ENCODE peak calls at places on chromosome 22, in ten cellular contexts. One of them, this sample, is unnamed.

GRCh38 chr22:46297151-46297819 is 615 bp downstream of the GTSE1 start:
- DNase-seq in right atrium auricular region: no peak
- DNase-seq in HCT116: no peak
- DNase-seq in endothelial cell of umbilical vein: peak
- DNase-seq in heart right ventricle: no peak
- DNase-seq in transverse colon: no peak
- DNase-seq in foreskin fibroblast: peak
- DNase-seq in esophagus squamous epithelium: no peak
- DNase-seq in suprapubic skin: no peak
- DNase-seq in A549: no peak
- DNase-seq in this sample: no peak

GRCh38 chr22:46749682-46750529 is 11.9 kb upstream of the CERK start:
- DNase-seq in heart right ventricle: no peak
- DNase-seq in HCT116: no peak
- DNase-seq in transverse colon: no peak
- DNase-seq in foreskin fibroblast: no peak
- DNase-seq in right atrium auricular region: no peak
- DNase-seq in suprapubic skin: no peak
- DNase-seq in A549: no peak
- DNase-seq in endothelial cell of umbilical vein: peak
- DNase-seq in esophagus squamous epithelium: no peak
- DNase-seq in this sample: no peak

GRCh38 chr22:49452362-49452946 is 375.2 kb downstream of the BRD1 start:
- DNase-seq in esophagus squamous epithelium: no peak
- DNase-seq in foreskin fibroblast: no peak
- DNase-seq in HCT116: no peak
- DNase-seq in endothelial cell of umbilical vein: no peak
- DNase-seq in suprapubic skin: no peak
- DNase-seq in transverse colon: no peak
- DNase-seq in right atrium auricular region: no peak
- DNase-seq in heart right ventricle: no peak
- DNase-seq in A549: no peak
- DNase-seq in this sample: no peak

GRCh38 chr22:30931541-30932300 is 36.9 kb downstream of the MORC2 start:
- DNase-seq in endothelial cell of umbilical vein: no peak
- DNase-seq in heart right ventricle: no peak
- DNase-seq in suprapubic skin: no peak
- DNase-seq in A549: no peak
- DNase-seq in foreskin fibroblast: no peak
- DNase-seq in esophagus squamous epithelium: no peak
- DNase-seq in HCT116: no peak
- DNase-seq in transverse colon: no peak
- DNase-seq in right atrium auricular region: no peak
- DNase-seq in this sample: no peak

GRCh38 chr22:43996170-43996980 is 27.7 kb upstream of the PARVB start:
- DNase-seq in suprapubic skin: no peak
- DNase-seq in esophagus squamous epithelium: peak
- DNase-seq in transverse colon: peak
- DNase-seq in endothelial cell of umbilical vein: peak
- DNase-seq in A549: no peak
- DNase-seq in foreskin fibroblast: no peak
- DNase-seq in HCT116: no peak
- DNase-seq in heart right ventricle: peak
- DNase-seq in right atrium auricular region: no peak
- DNase-seq in this sample: no peak

GRCh38 chr22:45576273-45576625 is 73.6 kb downstream of the FBLN1 start:
- DNase-seq in heart right ventricle: no peak
- DNase-seq in HCT116: no peak
- DNase-seq in endothelial cell of umbilical vein: no peak
- DNase-seq in esophagus squamous epithelium: no peak
- DNase-seq in right atrium auricular region: no peak
- DNase-seq in transverse colon: no peak
- DNase-seq in A549: no peak
- DNase-seq in suprapubic skin: no peak
- DNase-seq in foreskin fibroblast: no peak
- DNase-seq in this sample: no peak

GRCh38 chr22:23262474-23263332 is 82.4 kb downstream of the BCR start:
- DNase-seq in endothelial cell of umbilical vein: no peak
- DNase-seq in esophagus squamous epithelium: no peak
- DNase-seq in right atrium auricular region: no peak
- DNase-seq in foreskin fibroblast: no peak
- DNase-seq in A549: no peak
- DNase-seq in HCT116: no peak
- DNase-seq in transverse colon: no peak
- DNase-seq in heart right ventricle: no peak
- DNase-seq in suprapubic skin: no peak
- DNase-seq in this sample: no peak

GRCh38 chr22:26568207-26568706 is 21.7 kb downstream of the TPST2 start:
- DNase-seq in foreskin fibroblast: no peak
- DNase-seq in heart right ventricle: no peak
- DNase-seq in right atrium auricular region: no peak
- DNase-seq in endothelial cell of umbilical vein: peak
- DNase-seq in HCT116: no peak
- DNase-seq in A549: no peak
- DNase-seq in transverse colon: no peak
- DNase-seq in suprapubic skin: no peak
- DNase-seq in esophagus squamous epithelium: no peak
- DNase-seq in this sample: no peak

GRCh38 chr22:45548991-45549736 is 46.5 kb downstream of the FBLN1 start:
- DNase-seq in foreskin fibroblast: peak
- DNase-seq in HCT116: peak
- DNase-seq in heart right ventricle: no peak
- DNase-seq in transverse colon: peak
- DNase-seq in esophagus squamous epithelium: no peak
- DNase-seq in right atrium auricular region: peak
- DNase-seq in suprapubic skin: peak
- DNase-seq in endothelial cell of umbilical vein: no peak
- DNase-seq in A549: peak
- DNase-seq in this sample: peak

GRCh38 chr22:17540481-17540880 is 22.8 kb upstream of the SLC25A18 start:
- DNase-seq in heart right ventricle: no peak
- DNase-seq in esophagus squamous epithelium: no peak
- DNase-seq in suprapubic skin: no peak
- DNase-seq in HCT116: no peak
- DNase-seq in right atrium auricular region: no peak
- DNase-seq in transverse colon: no peak
- DNase-seq in endothelial cell of umbilical vein: no peak
- DNase-seq in A549: no peak
- DNase-seq in foreskin fibroblast: no peak
- DNase-seq in this sample: no peak

GRCh38 chr22:44354288-44354687 is 41.5 kb upstream of the SHISAL1 start:
- DNase-seq in right atrium auricular region: no peak
- DNase-seq in endothelial cell of umbilical vein: no peak
- DNase-seq in transverse colon: no peak
- DNase-seq in A549: no peak
- DNase-seq in suprapubic skin: peak
- DNase-seq in heart right ventricle: no peak
- DNase-seq in esophagus squamous epithelium: no peak
- DNase-seq in foreskin fibroblast: no peak
- DNase-seq in HCT116: no peak
- DNase-seq in this sample: no peak

GRCh38 chr22:21646608-21647590 is 4.8 kb downstream of the SDF2L1 start:
- DNase-seq in heart right ventricle: peak
- DNase-seq in foreskin fibroblast: peak
- DNase-seq in A549: peak
- DNase-seq in suprapubic skin: no peak
- DNase-seq in right atrium auricular region: peak
- DNase-seq in endothelial cell of umbilical vein: peak
- DNase-seq in transverse colon: peak
- DNase-seq in esophagus squamous epithelium: peak
- DNase-seq in HCT116: peak
- DNase-seq in this sample: peak

GRCh38 chr22:33386270-33386669 is 328.1 kb upstream of the SYN3 start:
- DNase-seq in right atrium auricular region: no peak
- DNase-seq in foreskin fibroblast: no peak
- DNase-seq in HCT116: no peak
- DNase-seq in endothelial cell of umbilical vein: no peak
- DNase-seq in suprapubic skin: no peak
- DNase-seq in esophagus squamous epithelium: no peak
- DNase-seq in heart right ventricle: no peak
- DNase-seq in transverse colon: no peak
- DNase-seq in A549: no peak
- DNase-seq in this sample: no peak
- TF ChIP-seq CTCF in right atrium auricular region: no peak
- TF ChIP-seq CTCF in foreskin fibroblast: no peak
- TF ChIP-seq CTCF in HCT116: no peak
- TF ChIP-seq CTCF in endothelial cell of umbilical vein: no peak
- TF ChIP-seq CTCF in suprapubic skin: no peak
- TF ChIP-seq CTCF in esophagus squamous epithelium: no peak
- TF ChIP-seq CTCF in heart right ventricle: no peak
- TF ChIP-seq CTCF in transverse colon: no peak
- TF ChIP-seq CTCF in A549: no peak
- TF ChIP-seq CTCF in this sample: no peak

GRCh38 chr22:42344391-42344861 is 74.0 kb upstream of the TCF20 start:
- DNase-seq in suprapubic skin: no peak
- DNase-seq in esophagus squamous epithelium: no peak
- DNase-seq in foreskin fibroblast: peak
- DNase-seq in right atrium auricular region: no peak
- DNase-seq in endothelial cell of umbilical vein: no peak
- DNase-seq in heart right ventricle: peak
- DNase-seq in transverse colon: no peak
- DNase-seq in HCT116: no peak
- DNase-seq in A549: no peak
- DNase-seq in this sample: peak

GRCh38 chr22:42343136-42343484 is 72.7 kb upstream of the TCF20 start:
- DNase-seq in suprapubic skin: no peak
- DNase-seq in heart right ventricle: no peak
- DNase-seq in foreskin fibroblast: no peak
- DNase-seq in endothelial cell of umbilical vein: no peak
- DNase-seq in esophagus squamous epithelium: no peak
- DNase-seq in transverse colon: no peak
- DNase-seq in HCT116: no peak
- DNase-seq in A549: peak
- DNase-seq in right atrium auricular region: no peak
- DNase-seq in this sample: no peak

GRCh38 chr22:42342426-42343135 is 72.1 kb upstream of the TCF20 start:
- DNase-seq in right atrium auricular region: no peak
- DNase-seq in heart right ventricle: no peak
- DNase-seq in foreskin fibroblast: no peak
- DNase-seq in esophagus squamous epithelium: no peak
- DNase-seq in A549: no peak
- DNase-seq in suprapubic skin: no peak
- DNase-seq in HCT116: no peak
- DNase-seq in transverse colon: no peak
- DNase-seq in endothelial cell of umbilical vein: no peak
- DNase-seq in this sample: no peak

GRCh38 chr22:42341779-42342178 is 71.3 kb upstream of the TCF20 start:
- DNase-seq in suprapubic skin: no peak
- DNase-seq in transverse colon: no peak
- DNase-seq in endothelial cell of umbilical vein: no peak
- DNase-seq in esophagus squamous epithelium: no peak
- DNase-seq in A549: no peak
- DNase-seq in right atrium auricular region: no peak
- DNase-seq in heart right ventricle: no peak
- DNase-seq in foreskin fibroblast: no peak
- DNase-seq in HCT116: no peak
- DNase-seq in this sample: no peak

DNA sequence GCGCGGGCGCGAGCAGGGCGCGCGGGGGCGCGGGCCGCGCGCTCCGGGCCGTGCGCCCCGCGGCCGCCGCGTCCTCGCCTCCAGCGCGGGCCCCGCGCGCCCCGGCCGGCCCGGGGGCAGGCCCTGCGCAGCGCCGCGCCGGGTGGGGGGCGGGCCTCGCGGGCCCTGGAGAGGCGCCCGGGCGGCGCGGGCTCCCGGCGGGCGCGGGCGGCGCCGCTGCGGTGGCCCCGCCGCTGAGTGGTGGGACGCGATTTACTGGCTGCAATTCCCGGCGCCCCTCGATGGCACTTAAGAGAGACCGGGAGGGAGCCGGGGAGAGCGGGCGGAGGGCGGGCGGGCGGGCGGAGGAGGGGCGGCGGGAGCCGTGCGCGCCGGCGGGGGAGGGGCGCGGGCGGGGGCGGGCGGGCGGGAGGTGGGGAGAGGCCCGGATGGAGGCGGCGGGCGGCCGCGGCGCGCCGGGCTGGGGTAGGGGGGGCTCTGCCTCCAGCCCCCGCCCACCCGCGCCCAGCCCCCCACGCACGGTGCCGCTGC is 73.2 kb upstream of the TCF20 start:
- DNase-seq in HCT116: no peak
- DNase-seq in right atrium auricular region: no peak
- DNase-seq in A549: no peak
- DNase-seq in suprapubic skin: no peak
- DNase-seq in esophagus squamous epithelium: no peak
- DNase-seq in transverse colon: no peak
- DNase-seq in heart right ventricle: no peak
- DNase-seq in foreskin fibroblast: no peak
- DNase-seq in endothelial cell of umbilical vein: no peak
- DNase-seq in this sample: no peak
- H3K4me3 ChIP-seq in HCT116: peak
- H3K4me3 ChIP-seq in right atrium auricular region: peak
- H3K4me3 ChIP-seq in A549: peak
- H3K4me3 ChIP-seq in suprapubic skin: peak
- H3K4me3 ChIP-seq in esophagus squamous epithelium: peak
- H3K4me3 ChIP-seq in transverse colon: peak
- H3K4me3 ChIP-seq in heart right ventricle: no peak
- H3K4me3 ChIP-seq in foreskin fibroblast: no peak
- H3K4me3 ChIP-seq in endothelial cell of umbilical vein: no peak
- H3K4me3 ChIP-seq in this sample: no peak

GRCh38 chr22:25212337-25212736 is 7.1 kb upstream of the CRYBB2 start:
- DNase-seq in HCT116: no peak
- DNase-seq in suprapubic skin: no peak
- DNase-seq in right atrium auricular region: no peak
- DNase-seq in A549: no peak
- DNase-seq in transverse colon: no peak
- DNase-seq in foreskin fibroblast: no peak
- DNase-seq in endothelial cell of umbilical vein: no peak
- DNase-seq in heart right ventricle: no peak
- DNase-seq in esophagus squamous epithelium: no peak
- DNase-seq in this sample: no peak
- TF ChIP-seq CTCF in HCT116: no peak
- TF ChIP-seq CTCF in suprapubic skin: no peak
- TF ChIP-seq CTCF in right atrium auricular region: no peak
- TF ChIP-seq CTCF in A549: no peak
- TF ChIP-seq CTCF in transverse colon: no peak
- TF ChIP-seq CTCF in foreskin fibroblast: no peak
- TF ChIP-seq CTCF in endothelial cell of umbilical vein: no peak
- TF ChIP-seq CTCF in heart right ventricle: no peak
- TF ChIP-seq CTCF in esophagus squamous epithelium: no peak
- TF ChIP-seq CTCF in this sample: no peak

DNA sequence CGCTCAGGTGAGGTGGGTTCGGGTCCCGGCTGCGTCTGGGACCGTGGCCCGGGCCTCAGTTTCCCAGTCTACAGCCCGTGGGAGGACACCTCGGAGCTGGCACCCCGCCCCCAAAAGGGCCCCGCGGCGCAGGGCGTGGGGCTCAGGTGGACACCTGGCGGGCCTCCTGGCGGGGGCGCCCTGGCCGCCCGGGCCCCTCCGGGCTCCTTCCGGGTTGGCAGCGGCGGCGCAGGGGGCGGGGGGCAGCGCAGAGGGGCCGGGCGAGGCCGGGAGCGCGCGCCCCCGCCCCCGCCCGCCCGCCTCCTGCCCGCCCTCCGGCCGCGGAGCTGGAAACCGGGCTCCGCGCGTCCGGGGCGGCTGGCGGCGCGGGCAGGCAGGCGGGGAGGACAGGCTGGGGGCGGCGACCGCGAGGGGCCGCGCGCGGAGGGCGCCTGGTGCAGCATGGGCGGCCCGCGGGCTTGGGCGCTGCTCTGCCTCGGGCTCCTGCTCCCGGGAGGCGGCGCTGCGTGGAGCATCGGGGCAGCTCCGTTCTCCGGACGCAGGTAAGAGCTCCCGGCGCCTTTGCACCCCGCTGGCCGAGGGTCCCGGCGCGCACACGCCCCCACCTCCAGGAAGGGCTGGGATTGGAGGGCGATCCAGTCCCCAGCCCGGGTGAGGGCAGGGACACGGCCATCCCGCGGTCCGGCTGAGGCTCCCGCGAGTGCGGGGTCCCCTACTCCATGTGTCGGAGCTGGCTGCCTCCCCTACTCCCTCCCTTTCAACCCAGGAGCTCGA is at the start of gene EMID1:
- DNase-seq in esophagus squamous epithelium: no peak
- DNase-seq in transverse colon: peak
- DNase-seq in suprapubic skin: no peak
- DNase-seq in endothelial cell of umbilical vein: peak
- DNase-seq in A549: peak
- DNase-seq in heart right ventricle: peak
- DNase-seq in right atrium auricular region: no peak
- DNase-seq in HCT116: no peak
- DNase-seq in foreskin fibroblast: peak
- DNase-seq in this sample: no peak
- H3K4me3 ChIP-seq in esophagus squamous epithelium: peak
- H3K4me3 ChIP-seq in transverse colon: peak
- H3K4me3 ChIP-seq in suprapubic skin: peak
- H3K4me3 ChIP-seq in endothelial cell of umbilical vein: no peak
- H3K4me3 ChIP-seq in A549: peak
- H3K4me3 ChIP-seq in heart right ventricle: peak
- H3K4me3 ChIP-seq in right atrium auricular region: peak
- H3K4me3 ChIP-seq in HCT116: peak
- H3K4me3 ChIP-seq in foreskin fibroblast: peak
- H3K4me3 ChIP-seq in this sample: peak